ENCODE peak calls at places on chromosomes 3 and 15, in five cellular contexts. One of them, this sample, is unnamed.

GRCh38 chr3:117139681-117140080 is 430.1 kb downstream of the TUSC7 start:
- DNase-seq in epithelial cell of esophagus: no peak
- DNase-seq in Peyer's patch: no peak
- DNase-seq in tibial artery: no peak
- DNase-seq in SK-N-SH: no peak
- DNase-seq in this sample: no peak

GRCh38 chr3:35659808-35660207 is 20.5 kb downstream of the ARPP21 start:
- DNase-seq in epithelial cell of esophagus: peak
- DNase-seq in Peyer's patch: no peak
- DNase-seq in tibial artery: no peak
- DNase-seq in SK-N-SH: no peak
- DNase-seq in this sample: no peak

GRCh38 chr3:107599755-107600122 is 77.0 kb downstream of the BBX start:
- DNase-seq in epithelial cell of esophagus: no peak
- DNase-seq in Peyer's patch: no peak
- DNase-seq in tibial artery: no peak
- DNase-seq in SK-N-SH: no peak
- DNase-seq in this sample: no peak

GRCh38 chr3:32973982-32974381 is 22.5 kb downstream of the CCR4 start:
- DNase-seq in epithelial cell of esophagus: peak
- DNase-seq in Peyer's patch: no peak
- DNase-seq in tibial artery: no peak
- DNase-seq in SK-N-SH: no peak
- DNase-seq in this sample: no peak

GRCh38 chr15:73389539-73389938 is 20.8 kb upstream of the HCN4 start:
- DNase-seq in epithelial cell of esophagus: no peak
- DNase-seq in Peyer's patch: no peak
- DNase-seq in tibial artery: no peak
- DNase-seq in SK-N-SH: no peak
- DNase-seq in this sample: no peak

GRCh38 chr3:138348950-138349739 is 766 bp downstream of the MRAS start:
- DNase-seq in epithelial cell of esophagus: no peak
- DNase-seq in Peyer's patch: no peak
- DNase-seq in tibial artery: no peak
- DNase-seq in SK-N-SH: peak
- DNase-seq in this sample: peak

GRCh38 chr15:91032919-91033803 is 10.8 kb upstream of the VPS33B start:
- DNase-seq in epithelial cell of esophagus: peak
- DNase-seq in Peyer's patch: peak
- DNase-seq in tibial artery: no peak
- DNase-seq in SK-N-SH: peak
- DNase-seq in this sample: no peak

GRCh38 chr3:34011171-34012101 is 213.0 kb downstream of the PDCD6IP start:
- DNase-seq in epithelial cell of esophagus: no peak
- DNase-seq in Peyer's patch: no peak
- DNase-seq in tibial artery: no peak
- DNase-seq in SK-N-SH: no peak
- DNase-seq in this sample: no peak

GRCh38 chr3:127740136-127740915 is 67.6 kb downstream of the ABTB1 start:
- DNase-seq in epithelial cell of esophagus: no peak
- DNase-seq in Peyer's patch: peak
- DNase-seq in tibial artery: no peak
- DNase-seq in SK-N-SH: no peak
- DNase-seq in this sample: no peak

GRCh38 chr3:51977449-51978142 is 2.7 kb downstream of the ABHD14A start:
- DNase-seq in epithelial cell of esophagus: peak
- DNase-seq in Peyer's patch: no peak
- DNase-seq in tibial artery: no peak
- DNase-seq in SK-N-SH: no peak
- DNase-seq in this sample: no peak

GRCh38 chr3:143974877-143975238 is 3.2 kb downstream of the DIPK2A start:
- DNase-seq in epithelial cell of esophagus: peak
- DNase-seq in Peyer's patch: no peak
- DNase-seq in tibial artery: no peak
- DNase-seq in SK-N-SH: no peak
- DNase-seq in this sample: no peak

GRCh38 chr15:48354694-48355303 is 23.6 kb downstream of the DUT start:
- DNase-seq in epithelial cell of esophagus: no peak
- DNase-seq in Peyer's patch: no peak
- DNase-seq in tibial artery: no peak
- DNase-seq in SK-N-SH: no peak
- DNase-seq in this sample: no peak

GRCh38 chr3:87158823-87159222 is 68.3 kb upstream of the CHMP2B start:
- DNase-seq in epithelial cell of esophagus: no peak
- DNase-seq in Peyer's patch: no peak
- DNase-seq in tibial artery: no peak
- DNase-seq in SK-N-SH: no peak
- DNase-seq in this sample: no peak

GRCh38 chr3:3778641-3779270 is 20.5 kb upstream of the LRRN1 start:
- DNase-seq in epithelial cell of esophagus: no peak
- DNase-seq in Peyer's patch: no peak
- DNase-seq in tibial artery: no peak
- DNase-seq in SK-N-SH: no peak
- DNase-seq in this sample: no peak

GRCh38 chr15:80710635-80711553 is 15.8 kb downstream of the ABHD17C start:
- DNase-seq in epithelial cell of esophagus: peak
- DNase-seq in Peyer's patch: no peak
- DNase-seq in tibial artery: no peak
- DNase-seq in SK-N-SH: no peak
- DNase-seq in this sample: no peak

GRCh38 chr15:101020451-101020850 is 101.3 kb downstream of the LRRK1 start:
- DNase-seq in epithelial cell of esophagus: no peak
- DNase-seq in Peyer's patch: no peak
- DNase-seq in tibial artery: no peak
- DNase-seq in SK-N-SH: no peak
- DNase-seq in this sample: no peak

GRCh38 chr15:22981336-22981840 is 1.2 kb upstream of the CYFIP1 start:
- DNase-seq in epithelial cell of esophagus: no peak
- DNase-seq in Peyer's patch: no peak
- DNase-seq in tibial artery: no peak
- DNase-seq in SK-N-SH: no peak
- DNase-seq in this sample: no peak

GRCh38 chr3:45462522-45463262 is 74.3 kb downstream of the LARS2 start:
- DNase-seq in epithelial cell of esophagus: no peak
- DNase-seq in Peyer's patch: no peak
- DNase-seq in tibial artery: no peak
- DNase-seq in SK-N-SH: no peak
- DNase-seq in this sample: no peak

GRCh38 chr15:58070801-58071418 is 5.4 kb upstream of the ALDH1A2 start:
- DNase-seq in epithelial cell of esophagus: peak
- DNase-seq in Peyer's patch: peak
- DNase-seq in tibial artery: peak
- DNase-seq in SK-N-SH: peak
- DNase-seq in this sample: peak

GRCh38 chr15:27025411-27026051 is 54.5 kb downstream of the GABRG3 start:
- DNase-seq in epithelial cell of esophagus: no peak
- DNase-seq in Peyer's patch: no peak
- DNase-seq in tibial artery: no peak
- DNase-seq in SK-N-SH: no peak
- DNase-seq in this sample: no peak

GRCh38 chr3:138362536-138362935 is 14.2 kb downstream of the MRAS start:
- DNase-seq in epithelial cell of esophagus: no peak
- DNase-seq in Peyer's patch: no peak
- DNase-seq in tibial artery: no peak
- DNase-seq in SK-N-SH: no peak
- DNase-seq in this sample: no peak

GRCh38 chr15:42050484-42051255 is 29.8 kb upstream of the PLA2G4E start:
- DNase-seq in epithelial cell of esophagus: no peak
- DNase-seq in Peyer's patch: no peak
- DNase-seq in tibial artery: no peak
- DNase-seq in SK-N-SH: no peak
- DNase-seq in this sample: no peak

GRCh38 chr3:110243081-110243480 is 828.5 kb upstream of the NECTIN3 start:
- DNase-seq in epithelial cell of esophagus: peak
- DNase-seq in Peyer's patch: no peak
- DNase-seq in tibial artery: no peak
- DNase-seq in SK-N-SH: no peak
- DNase-seq in this sample: no peak

GRCh38 chr3:51024765-51025681 is 350.3 kb downstream of the DOCK3 start:
- DNase-seq in epithelial cell of esophagus: no peak
- DNase-seq in Peyer's patch: no peak
- DNase-seq in tibial artery: no peak
- DNase-seq in SK-N-SH: no peak
- DNase-seq in this sample: no peak

DNA sequence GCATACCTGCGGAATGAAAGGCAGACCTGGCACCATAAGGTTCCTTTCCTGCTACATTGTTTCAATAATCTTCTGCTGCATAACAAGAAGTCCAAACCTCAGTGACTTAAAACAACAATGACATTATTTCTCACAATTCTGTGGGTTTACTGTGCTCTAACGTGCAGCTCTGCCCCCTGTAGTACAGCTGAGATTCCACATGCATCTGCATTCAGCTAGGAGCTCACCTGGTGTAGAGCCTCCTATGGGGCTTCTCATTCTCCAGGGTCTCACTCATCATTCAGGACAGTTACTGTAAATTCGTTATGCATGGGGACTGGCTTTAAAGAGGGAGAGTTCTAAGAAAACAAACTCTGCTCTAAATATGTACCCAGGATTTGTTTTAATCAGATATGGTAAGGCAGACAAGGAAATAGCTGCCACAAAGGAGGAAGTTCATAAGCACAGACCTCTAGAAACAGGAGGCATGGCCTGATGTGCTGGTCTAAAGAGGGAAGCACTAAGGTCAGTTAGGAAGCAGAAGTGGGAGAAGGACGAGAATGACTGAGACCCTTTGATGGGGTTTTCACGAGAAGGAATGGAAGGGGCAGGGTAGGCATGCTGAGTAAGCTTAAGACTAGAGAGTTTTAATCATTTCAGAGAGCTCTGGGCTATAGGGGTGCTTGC is 347.0 kb downstream of the NEK10 start:
- DNase-seq in epithelial cell of esophagus: no peak
- DNase-seq in Peyer's patch: no peak
- DNase-seq in tibial artery: no peak
- DNase-seq in SK-N-SH: no peak
- DNase-seq in this sample: no peak
- TF ChIP-seq CTCF in epithelial cell of esophagus: no peak
- TF ChIP-seq CTCF in Peyer's patch: no peak
- TF ChIP-seq CTCF in tibial artery: no peak
- TF ChIP-seq CTCF in SK-N-SH: no peak
- TF ChIP-seq CTCF in this sample: no peak

GRCh38 chr15:49521802-49522201 is 98.8 kb downstream of the FGF7 start:
- DNase-seq in epithelial cell of esophagus: peak
- DNase-seq in Peyer's patch: no peak
- DNase-seq in tibial artery: no peak
- DNase-seq in SK-N-SH: no peak
- DNase-seq in this sample: no peak
- TF ChIP-seq CTCF in epithelial cell of esophagus: peak
- TF ChIP-seq CTCF in Peyer's patch: no peak
- TF ChIP-seq CTCF in tibial artery: no peak
- TF ChIP-seq CTCF in SK-N-SH: no peak
- TF ChIP-seq CTCF in this sample: no peak

DNA sequence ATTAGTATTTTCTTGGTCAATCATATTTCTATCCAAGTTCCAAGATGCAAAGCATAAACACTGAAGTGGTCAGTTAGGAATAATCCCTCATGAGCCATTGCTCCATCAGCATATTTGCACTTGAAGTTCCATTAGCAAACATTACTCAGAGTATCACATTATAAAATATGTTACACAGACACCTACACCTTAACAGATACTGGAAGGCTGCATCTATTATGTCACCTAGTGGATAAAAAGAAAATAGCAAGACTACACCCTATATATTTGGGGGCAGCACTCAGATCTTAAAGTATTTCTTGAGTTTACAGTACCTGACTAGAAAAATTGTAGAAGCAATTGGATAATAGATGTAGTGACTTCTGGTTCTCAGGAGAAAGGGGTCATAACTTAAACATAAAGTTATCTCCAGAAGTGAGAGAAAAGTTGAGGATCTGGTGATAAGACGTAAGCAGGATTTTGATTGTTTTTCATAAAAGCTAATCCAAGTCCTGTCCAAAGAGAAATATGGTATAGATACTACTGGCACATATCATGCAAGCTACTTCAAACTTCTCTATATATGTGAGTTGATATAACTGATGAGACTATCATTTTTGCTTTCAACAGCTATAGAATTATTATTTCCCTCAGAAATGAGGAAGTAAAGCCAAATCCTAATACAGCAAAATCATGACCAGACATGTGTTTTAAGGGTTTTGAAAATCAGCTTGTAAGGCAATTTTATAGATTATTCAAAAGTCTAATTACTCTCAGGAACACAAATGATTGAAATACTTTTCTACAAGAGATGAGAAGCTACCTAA is 422.2 kb downstream of the GBE1 start:
- DNase-seq in epithelial cell of esophagus: peak
- DNase-seq in Peyer's patch: no peak
- DNase-seq in tibial artery: no peak
- DNase-seq in SK-N-SH: peak
- DNase-seq in this sample: no peak
- TF ChIP-seq CTCF in epithelial cell of esophagus: peak
- TF ChIP-seq CTCF in Peyer's patch: no peak
- TF ChIP-seq CTCF in tibial artery: no peak
- TF ChIP-seq CTCF in SK-N-SH: peak
- TF ChIP-seq CTCF in this sample: no peak

GRCh38 chr3:100634493-100635272 is 25.3 kb downstream of the ADGRG7 start:
- DNase-seq in epithelial cell of esophagus: peak
- DNase-seq in Peyer's patch: peak
- DNase-seq in tibial artery: no peak
- DNase-seq in SK-N-SH: no peak
- DNase-seq in this sample: no peak
- TF ChIP-seq CTCF in epithelial cell of esophagus: peak
- TF ChIP-seq CTCF in Peyer's patch: no peak
- TF ChIP-seq CTCF in tibial artery: no peak
- TF ChIP-seq CTCF in SK-N-SH: peak
- TF ChIP-seq CTCF in this sample: no peak

This sample was measured in ovary.